ENCODE peak calls at places on chromosomes 11 and 22, in seven cellular contexts. One of them, this sample, is unnamed. For H3K4me1, the result is how much of the 10 kb centered on the place peaks cover.

GRCh38 chr11:11481371-11481770 is 128.3 kb upstream of the CSNK2A3 start:
- DNase-seq in IMR-90: no peak
- DNase-seq in H9: no peak
- DNase-seq in neuronal stem cell: no peak
- DNase-seq in H1: no peak
- DNase-seq in mesenchymal stem cell: no peak
- DNase-seq in trophoblast cell: no peak
- DNase-seq in this sample: peak

GRCh38 chr11:44693654-44694119 is 33.1 kb upstream of the TSPAN18 start:
- DNase-seq in IMR-90: no peak
- DNase-seq in H9: no peak
- DNase-seq in neuronal stem cell: no peak
- DNase-seq in H1: no peak
- DNase-seq in mesenchymal stem cell: no peak
- DNase-seq in trophoblast cell: no peak
- DNase-seq in this sample: peak

GRCh38 chr11:105937331-105937730 is 84.7 kb downstream of the MSANTD4 start:
- DNase-seq in IMR-90: peak
- DNase-seq in H9: no peak
- DNase-seq in neuronal stem cell: no peak
- DNase-seq in H1: no peak
- DNase-seq in mesenchymal stem cell: peak
- DNase-seq in trophoblast cell: no peak
- DNase-seq in this sample: no peak

GRCh38 chr22:40029189-40029890 is 34.6 kb downstream of the FAM83F start:
- DNase-seq in IMR-90: no peak
- DNase-seq in H9: no peak
- DNase-seq in neuronal stem cell: no peak
- DNase-seq in H1: no peak
- DNase-seq in mesenchymal stem cell: no peak
- DNase-seq in trophoblast cell: no peak
- DNase-seq in this sample: no peak

GRCh38 chr11:926341-926916 is 759 bp downstream of the AP2A2 start:
- DNase-seq in IMR-90: peak
- DNase-seq in H9: no peak
- DNase-seq in neuronal stem cell: no peak
- DNase-seq in H1: no peak
- DNase-seq in mesenchymal stem cell: peak
- DNase-seq in trophoblast cell: peak
- DNase-seq in this sample: peak

GRCh38 chr11:91979775-91980174 is 244.8 kb upstream of the FAT3 start:
- DNase-seq in IMR-90: no peak
- DNase-seq in H9: no peak
- DNase-seq in neuronal stem cell: no peak
- DNase-seq in H1: no peak
- DNase-seq in mesenchymal stem cell: no peak
- DNase-seq in trophoblast cell: no peak
- DNase-seq in this sample: no peak

GRCh38 chr11:88704505-88704904 is 361.3 kb downstream of the GRM5 start:
- DNase-seq in IMR-90: peak
- DNase-seq in H9: no peak
- DNase-seq in neuronal stem cell: peak
- DNase-seq in H1: no peak
- DNase-seq in mesenchymal stem cell: no peak
- DNase-seq in trophoblast cell: no peak
- DNase-seq in this sample: peak

GRCh38 chr22:42680648-42681047 is 31.5 kb upstream of the CYB5R3 start:
- DNase-seq in IMR-90: peak
- DNase-seq in H9: no peak
- DNase-seq in neuronal stem cell: no peak
- DNase-seq in H1: no peak
- DNase-seq in mesenchymal stem cell: peak
- DNase-seq in trophoblast cell: peak
- DNase-seq in this sample: peak

GRCh38 chr11:102598272-102598671 is 26.9 kb downstream of the MMP20 start:
- DNase-seq in IMR-90: no peak
- DNase-seq in H9: no peak
- DNase-seq in neuronal stem cell: no peak
- DNase-seq in H1: no peak
- DNase-seq in mesenchymal stem cell: no peak
- DNase-seq in trophoblast cell: no peak
- DNase-seq in this sample: no peak

GRCh38 chr22:35154937-35155387 is 89.0 kb downstream of the ISX start:
- DNase-seq in IMR-90: peak
- DNase-seq in H9: peak
- DNase-seq in neuronal stem cell: peak
- DNase-seq in H1: peak
- DNase-seq in mesenchymal stem cell: peak
- DNase-seq in trophoblast cell: peak
- DNase-seq in this sample: peak

GRCh38 chr22:41564563-41564962 is 3.8 kb downstream of the CSDC2 start:
- DNase-seq in IMR-90: peak
- DNase-seq in H9: no peak
- DNase-seq in neuronal stem cell: no peak
- DNase-seq in H1: no peak
- DNase-seq in mesenchymal stem cell: peak
- DNase-seq in trophoblast cell: no peak
- DNase-seq in this sample: no peak

GRCh38 chr11:108913204-108913603 is 248.3 kb downstream of the DDX10 start:
- DNase-seq in IMR-90: no peak
- DNase-seq in H9: no peak
- DNase-seq in neuronal stem cell: no peak
- DNase-seq in H1: no peak
- DNase-seq in mesenchymal stem cell: no peak
- DNase-seq in trophoblast cell: peak
- DNase-seq in this sample: peak

GRCh38 chr11:83971063-83971462 is 684.9 kb upstream of the CCDC90B start:
- DNase-seq in IMR-90: peak
- DNase-seq in H9: no peak
- DNase-seq in neuronal stem cell: peak
- DNase-seq in H1: no peak
- DNase-seq in mesenchymal stem cell: peak
- DNase-seq in trophoblast cell: no peak
- DNase-seq in this sample: peak

GRCh38 chr11:1298695-1299492 is 10.5 kb downstream of the TOLLIP start:
- DNase-seq in IMR-90: peak
- DNase-seq in H9: peak
- DNase-seq in neuronal stem cell: no peak
- DNase-seq in H1: peak
- DNase-seq in mesenchymal stem cell: peak
- DNase-seq in trophoblast cell: peak
- DNase-seq in this sample: peak

GRCh38 chr11:118938491-118939411 is 13.0 kb upstream of the BCL9L start:
- DNase-seq in IMR-90: peak
- DNase-seq in H9: no peak
- DNase-seq in neuronal stem cell: no peak
- DNase-seq in H1: no peak
- DNase-seq in mesenchymal stem cell: peak
- DNase-seq in trophoblast cell: no peak
- DNase-seq in this sample: no peak

GRCh38 chr11:2442554-2442953 is 1.8 kb downstream of the TRPM5 start:
- DNase-seq in IMR-90: no peak
- DNase-seq in H9: no peak
- DNase-seq in neuronal stem cell: no peak
- DNase-seq in H1: no peak
- DNase-seq in mesenchymal stem cell: no peak
- DNase-seq in trophoblast cell: no peak
- DNase-seq in this sample: no peak

GRCh38 chr11:477042-477715 is 27.1 kb downstream of the PTDSS2 start:
- DNase-seq in IMR-90: no peak
- DNase-seq in H9: no peak
- DNase-seq in neuronal stem cell: no peak
- DNase-seq in H1: no peak
- DNase-seq in mesenchymal stem cell: no peak
- DNase-seq in trophoblast cell: no peak
- DNase-seq in this sample: no peak

GRCh38 chr11:2951235-2952110 is 22.3 kb upstream of the PHLDA2 start:
- DNase-seq in IMR-90: peak
- DNase-seq in H9: no peak
- DNase-seq in neuronal stem cell: no peak
- DNase-seq in H1: no peak
- DNase-seq in mesenchymal stem cell: peak
- DNase-seq in trophoblast cell: no peak
- DNase-seq in this sample: no peak

GRCh38 chr11:128520206-128520885 is 67.0 kb downstream of the ETS1 start:
- DNase-seq in IMR-90: no peak
- DNase-seq in H9: no peak
- DNase-seq in neuronal stem cell: no peak
- DNase-seq in H1: no peak
- DNase-seq in mesenchymal stem cell: peak
- DNase-seq in trophoblast cell: no peak
- DNase-seq in this sample: no peak

GRCh38 chr11:119791701-119792151 is 62.7 kb upstream of the NECTIN1 start:
- DNase-seq in IMR-90: peak
- DNase-seq in H9: no peak
- DNase-seq in neuronal stem cell: peak
- DNase-seq in H1: no peak
- DNase-seq in mesenchymal stem cell: no peak
- DNase-seq in trophoblast cell: no peak
- DNase-seq in this sample: peak

GRCh38 chr11:66227700-66228099 is 40.7 kb upstream of the RAB1B start:
- DNase-seq in IMR-90: no peak
- DNase-seq in H9: no peak
- DNase-seq in neuronal stem cell: no peak
- DNase-seq in H1: no peak
- DNase-seq in mesenchymal stem cell: no peak
- DNase-seq in trophoblast cell: no peak
- DNase-seq in this sample: no peak

GRCh38 chr11:1259561-1259960 is 36.7 kb downstream of the MUC5B start:
- DNase-seq in IMR-90: no peak
- DNase-seq in H9: no peak
- DNase-seq in neuronal stem cell: no peak
- DNase-seq in H1: no peak
- DNase-seq in mesenchymal stem cell: no peak
- DNase-seq in trophoblast cell: no peak
- DNase-seq in this sample: no peak

DNA sequence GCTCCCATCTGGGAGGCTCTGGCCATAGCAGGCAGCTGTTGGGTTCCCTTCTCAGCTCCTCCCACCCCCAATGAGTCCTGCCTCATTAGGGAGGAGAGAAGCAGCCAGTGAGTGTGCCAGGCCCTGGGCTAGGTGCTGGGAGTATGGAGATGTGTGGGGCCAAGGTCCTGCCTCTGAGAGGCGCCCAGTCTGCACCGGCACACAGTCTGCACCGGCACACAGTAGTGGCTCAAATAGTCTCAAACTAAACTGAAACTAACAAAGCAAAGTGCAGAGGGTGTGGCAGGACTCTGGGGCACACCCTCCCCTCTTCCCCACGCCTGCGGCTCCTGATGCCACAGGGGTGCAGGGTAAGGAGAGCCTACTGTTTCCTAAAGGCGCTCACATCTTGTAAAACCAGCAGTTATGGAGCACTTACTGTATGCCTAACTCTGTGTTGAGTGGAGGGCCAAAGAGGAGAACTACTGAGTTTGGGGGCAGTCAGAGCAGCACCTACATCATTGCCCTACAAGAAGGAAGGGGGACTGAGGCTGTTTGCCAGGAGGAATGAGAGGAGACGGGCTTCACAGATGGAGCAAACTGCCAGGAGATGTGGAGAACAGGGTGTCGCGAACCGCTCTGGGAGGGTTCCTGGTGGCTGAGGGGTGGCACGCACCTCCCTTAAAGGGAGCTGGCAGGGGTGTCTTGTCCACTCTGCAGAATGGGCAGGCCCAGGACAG is 959 bp upstream of the SH3BP1 start:
- DNase-seq in IMR-90: no peak
- DNase-seq in H9: peak
- DNase-seq in neuronal stem cell: no peak
- DNase-seq in H1: no peak
- DNase-seq in mesenchymal stem cell: no peak
- DNase-seq in trophoblast cell: no peak
- DNase-seq in this sample: peak
- H3K4me1 ChIP-seq in IMR-90: under half
- H3K4me1 ChIP-seq in H9: under half
- H3K4me1 ChIP-seq in neuronal stem cell: under half
- H3K4me1 ChIP-seq in H1: under half
- H3K4me1 ChIP-seq in mesenchymal stem cell: half or more
- H3K4me1 ChIP-seq in trophoblast cell: under half
- H3K4me1 ChIP-seq in this sample: under half

GRCh38 chr11:35902961-35903360 is 40.9 kb upstream of the LDLRAD3 start:
- DNase-seq in IMR-90: no peak
- DNase-seq in H9: no peak
- DNase-seq in neuronal stem cell: no peak
- DNase-seq in H1: no peak
- DNase-seq in mesenchymal stem cell: no peak
- DNase-seq in trophoblast cell: no peak
- DNase-seq in this sample: no peak
- H2BK5ac ChIP-seq in IMR-90: no peak
- H2BK5ac ChIP-seq in H9: no peak
- H2BK5ac ChIP-seq in neuronal stem cell: no peak
- H2BK5ac ChIP-seq in H1: no peak
- H2BK5ac ChIP-seq in mesenchymal stem cell: no peak
- H2BK5ac ChIP-seq in trophoblast cell: no peak
- H2BK5ac ChIP-seq in this sample: no peak

GRCh38 chr11:62710001-62710345 is 2.5 kb downstream of the GNG3 start:
- DNase-seq in IMR-90: no peak
- DNase-seq in H9: no peak
- DNase-seq in neuronal stem cell: no peak
- DNase-seq in H1: no peak
- DNase-seq in mesenchymal stem cell: peak
- DNase-seq in trophoblast cell: no peak
- DNase-seq in this sample: no peak
- H3K4me1 ChIP-seq in IMR-90: under half
- H3K4me1 ChIP-seq in H9: under half
- H3K4me1 ChIP-seq in neuronal stem cell: under half
- H3K4me1 ChIP-seq in H1: under half
- H3K4me1 ChIP-seq in mesenchymal stem cell: under half
- H3K4me1 ChIP-seq in trophoblast cell: under half
- H3K4me1 ChIP-seq in this sample: under half

GRCh38 chr11:39810358-39810757 is 1649.1 kb downstream of the LRRC4C start:
- DNase-seq in IMR-90: no peak
- DNase-seq in H9: peak
- DNase-seq in neuronal stem cell: no peak
- DNase-seq in H1: no peak
- DNase-seq in mesenchymal stem cell: no peak
- DNase-seq in trophoblast cell: no peak
- DNase-seq in this sample: peak

GRCh38 chr11:39809833-39810232 is 1649.6 kb downstream of the LRRC4C start:
- DNase-seq in IMR-90: no peak
- DNase-seq in H9: no peak
- DNase-seq in neuronal stem cell: no peak
- DNase-seq in H1: no peak
- DNase-seq in mesenchymal stem cell: no peak
- DNase-seq in trophoblast cell: no peak
- DNase-seq in this sample: no peak

GRCh38 chr11:39806652-39807051 is 1652.8 kb downstream of the LRRC4C start:
- DNase-seq in IMR-90: no peak
- DNase-seq in H9: no peak
- DNase-seq in neuronal stem cell: no peak
- DNase-seq in H1: no peak
- DNase-seq in mesenchymal stem cell: no peak
- DNase-seq in trophoblast cell: no peak
- DNase-seq in this sample: peak

DNA sequence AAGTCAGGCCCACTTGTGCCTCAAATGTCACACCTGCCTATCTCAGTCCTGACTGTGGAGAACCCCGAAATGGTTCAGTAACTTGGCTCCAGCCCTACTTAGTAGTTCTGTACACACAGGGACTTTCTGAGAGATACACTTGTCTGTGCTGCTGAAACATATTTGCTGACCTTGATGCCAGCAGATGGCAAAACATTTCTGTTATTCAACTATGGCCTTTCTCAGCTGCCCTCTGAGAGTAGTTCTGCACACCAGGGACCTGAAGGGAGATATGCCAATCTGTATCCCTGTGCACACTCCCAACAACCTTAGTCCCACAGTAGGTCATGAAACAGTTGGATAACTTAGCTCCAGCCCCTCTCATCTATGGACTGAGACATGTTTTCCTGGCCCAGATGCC is 1651.5 kb downstream of the LRRC4C start:
- DNase-seq in IMR-90: no peak
- DNase-seq in H9: no peak
- DNase-seq in neuronal stem cell: no peak
- DNase-seq in H1: no peak
- DNase-seq in mesenchymal stem cell: no peak
- DNase-seq in trophoblast cell: no peak
- DNase-seq in this sample: no peak
- H2BK5ac ChIP-seq in IMR-90: no peak
- H2BK5ac ChIP-seq in H9: no peak
- H2BK5ac ChIP-seq in neuronal stem cell: no peak
- H2BK5ac ChIP-seq in H1: no peak
- H2BK5ac ChIP-seq in mesenchymal stem cell: no peak
- H2BK5ac ChIP-seq in trophoblast cell: no peak
- H2BK5ac ChIP-seq in this sample: no peak

This sample was measured in mesendoderm.